ENCODE peak calls at places on chromosomes 7 and 10, in nine cellular contexts. I is RWPE1, U is GM23248, C is aorta, R is upper lobe of right lung, T is colonic mucosa, Q is ovary, H is dorsolateral prefrontal cortex, X is mammary epithelial cell. W is an unnamed sample.

GRCh38 chr10:118304521-118304920 is 37.6 kb downstream of the FAM204A start:
- DNase-seq in I (no peak), U (no peak), C (no peak), R (no peak), T (peak; percentile 22), Q (no peak), H (no peak), X (no peak), W (no peak)

GRCh38 chr10:6297951-6298381 is 95.2 kb downstream of the PFKFB3 start:
- DNase-seq in I (no peak), U (no peak), C (no peak), R (no peak), T (peak; percentile 55), Q (no peak), H (no peak), X (no peak), W (no peak)

GRCh38 chr7:117248810-117249209 is 74.0 kb downstream of the WNT2 start:
- DNase-seq in I (no peak), U (peak; percentile 20), C (no peak), R (no peak), T (no peak), Q (no peak), H (no peak), X (no peak), W (no peak)

GRCh38 chr7:92567460-92567859 is 22.7 kb downstream of the FAM133B start:
- DNase-seq in I (no peak), U (peak; percentile 30), C (no peak), R (no peak), T (no peak), Q (no peak), H (no peak), X (peak; percentile 91), W (no peak)

GRCh38 chr10:5545778-5546710 is 21.3 kb downstream of the CALML3 start:
- DNase-seq in I (no peak), U (no peak), C (peak; percentile 90), R (peak; percentile 79), T (peak; percentile 53), Q (no peak), H (no peak), X (peak; percentile 48), W (no peak)

GRCh38 chr10:32938554-32939061 is 19.4 kb downstream of the ITGB1 start:
- DNase-seq in I (no peak), U (peak; percentile 44), C (no peak), R (no peak), T (peak; percentile 60), Q (no peak), H (peak; percentile 50), X (peak; percentile 37), W (no peak)

GRCh38 chr7:104979167-104979841 is 34.7 kb upstream of the KMT2E start:
- DNase-seq in I (no peak), U (peak; percentile 81), C (no peak), R (no peak), T (peak; percentile 62), Q (peak; percentile 37), H (no peak), X (peak; percentile 28), W (peak; percentile 66)

GRCh38 chr10:33341638-33342037 is 7.2 kb upstream of the NRP1 start:
- DNase-seq in I (peak; percentile 24), U (peak; percentile 84), C (no peak), R (no peak), T (no peak), Q (no peak), H (no peak), X (peak; percentile 43), W (no peak)

GRCh38 chr10:127175357-127176110 is 20.9 kb downstream of the INSYN2A start:
- DNase-seq in I (no peak), U (no peak), C (no peak), R (no peak), T (no peak), Q (no peak), H (no peak), X (no peak), W (no peak)

GRCh38 chr7:77942431-77942830 is 143.9 kb downstream of the PHTF2 start:
- DNase-seq in I (no peak), U (no peak), C (no peak), R (no peak), T (no peak), Q (no peak), H (no peak), X (no peak), W (no peak)

GRCh38 chr7:28144266-28144665 is 36.3 kb downstream of the JAZF1 start:
- DNase-seq in I (no peak), U (no peak), C (no peak), R (no peak), T (no peak), Q (no peak), H (peak; percentile 60), X (no peak), W (no peak)

GRCh38 chr7:24158976-24159375 is 125.0 kb upstream of the NPY start:
- DNase-seq in I (no peak), U (peak; percentile 59), C (no peak), R (no peak), T (no peak), Q (no peak), H (no peak), X (no peak), W (no peak)

GRCh38 chr10:21242915-21243314 is 282.6 kb downstream of the SKIDA1 start:
- DNase-seq in I (no peak), U (no peak), C (no peak), R (no peak), T (no peak), Q (no peak), H (no peak), X (no peak), W (no peak)

GRCh38 chr7:14739496-14740185 is 162.9 kb downstream of the DGKB start:
- DNase-seq in I (no peak), U (no peak), C (no peak), R (no peak), T (no peak), Q (no peak), H (no peak), X (no peak), W (no peak)

GRCh38 chr7:159035571-159036073 is 109.0 kb downstream of the VIPR2 start:
- DNase-seq in I (no peak), U (no peak), C (no peak), R (peak; percentile 66), T (no peak), Q (no peak), H (peak; percentile 26), X (no peak), W (no peak)

GRCh38 chr10:101897633-101898032 is 54.0 kb upstream of the KCNIP2 start:
- DNase-seq in I (peak; percentile 34), U (peak; percentile 30), C (no peak), R (no peak), T (no peak), Q (no peak), H (no peak), X (no peak), W (no peak)

GRCh38 chr10:97714401-97715258 is 1.1 kb downstream of the MARVELD1 start:
- DNase-seq in I (peak; percentile 79), U (peak; percentile 94), C (peak; percentile 92), R (peak; percentile 87), T (peak; percentile 81), Q (peak; percentile 83), H (peak; percentile 41), X (peak; percentile 83), W (peak; percentile 62)

GRCh38 chr10:104630731-104631130 is 10.4 kb upstream of the SORCS3 start:
- DNase-seq in I (no peak), U (no peak), C (no peak), R (no peak), T (no peak), Q (no peak), H (no peak), X (no peak), W (no peak)

GRCh38 chr10:126997801-126998590 is 92.8 kb downstream of the DOCK1 start:
- DNase-seq in I (no peak), U (no peak), C (no peak), R (no peak), T (no peak), Q (no peak), H (no peak), X (no peak), W (no peak)

GRCh38 chr10:45438457-45439090 is 64.6 kb downstream of the ALOX5 start:
- DNase-seq in I (no peak), U (no peak), C (no peak), R (peak; percentile 39), T (no peak), Q (no peak), H (no peak), X (peak; percentile 11), W (no peak)

GRCh38 chr7:34260282-34260681 is 354.9 kb downstream of the BMPER start:
- DNase-seq in I (peak; percentile 93), U (peak; percentile 97), C (no peak), R (no peak), T (no peak), Q (no peak), H (no peak), X (peak; percentile 93), W (no peak)
- H3K27ac ChIP-seq in I (no peak overlapping the region), U (peak overlapping the region; percentile 72), C (no peak overlapping the region), R (no peak overlapping the region), T (no peak overlapping the region), Q (no peak overlapping the region), H (no peak overlapping the region), X (peak overlapping the region; percentile 32), W (no peak overlapping the region)

DNA sequence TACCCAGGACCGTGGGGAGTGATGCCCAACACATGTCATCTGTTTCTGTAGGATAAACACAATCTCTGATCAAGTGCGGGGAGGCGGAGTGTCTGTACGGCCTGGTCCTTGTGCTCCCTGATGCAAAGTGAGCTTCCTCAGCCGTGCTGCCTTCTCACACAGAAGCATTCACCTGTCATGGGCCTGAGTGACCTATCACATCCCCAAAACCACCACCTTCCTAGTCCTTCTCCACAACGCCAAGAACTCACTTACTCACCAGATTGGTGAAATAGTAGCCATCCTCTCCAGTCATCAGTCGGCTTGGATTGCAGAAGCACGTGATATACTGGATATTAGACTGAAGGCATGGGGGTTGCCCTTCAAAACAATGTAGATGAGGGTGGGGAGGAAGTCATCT is 74.4 kb upstream of the KCTD7 start:
- DNase-seq in I (no peak), U (peak; percentile 51), C (peak; percentile 17), R (peak; percentile 8), T (no peak), Q (peak; percentile 7), H (no peak), X (no peak), W (no peak)
- H3K27ac ChIP-seq in I (no peak overlapping the region), U (peak overlapping the region; percentile 85), C (no peak overlapping the region), R (no peak overlapping the region), T (no peak overlapping the region), Q (no peak overlapping the region), H (no peak overlapping the region), X (no peak overlapping the region), W (no peak overlapping the region)

DNA sequence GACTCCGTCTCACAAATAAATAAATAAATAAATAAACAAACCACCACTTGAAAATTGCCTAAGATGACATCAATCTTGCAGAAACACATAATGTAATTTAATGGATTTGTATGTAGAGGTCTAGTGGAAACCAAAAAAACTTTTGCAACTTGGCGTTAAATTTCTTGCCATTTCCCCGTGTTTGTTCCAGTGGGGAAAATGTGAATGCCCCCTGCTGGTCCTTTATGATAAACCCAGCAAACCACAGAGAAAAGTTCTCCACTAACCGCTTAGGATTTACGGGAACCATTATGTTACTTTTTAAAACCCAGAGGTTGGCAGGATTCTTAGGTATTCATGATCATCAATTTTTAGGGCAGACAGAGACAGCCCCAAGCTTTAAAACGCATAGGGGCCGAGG is 32.5 kb downstream of the LAMB4 start:
- DNase-seq in I (peak; percentile 22), U (peak; percentile 31), C (no peak), R (no peak), T (peak; percentile 51), Q (no peak), H (no peak), X (no peak), W (peak; percentile 33)
- H3K27ac ChIP-seq in I (no peak overlapping the region), U (no peak overlapping the region), C (no peak overlapping the region), R (no peak overlapping the region), T (no peak overlapping the region), Q (no peak overlapping the region), H (no peak overlapping the region), X (no peak overlapping the region), W (no peak overlapping the region)

GRCh38 chr7:114944742-114945625 is 23.1 kb downstream of the MDFIC start:
- DNase-seq in I (no peak), U (peak; percentile 96), C (peak; percentile 88), R (no peak), T (peak; percentile 33), Q (peak; percentile 73), H (peak; percentile 37), X (no peak), W (no peak)
- H3K27ac ChIP-seq in I (no peak overlapping the region), U (peak overlapping the region; percentile 90), C (no peak overlapping the region), R (peak overlapping the region; percentile 47), T (peak overlapping the region; percentile 34), Q (peak overlapping the region; percentile 51), H (no peak overlapping the region), X (no peak overlapping the region), W (no peak overlapping the region)

W was measured in WERI-Rb-1.